ENCODE peak calls at places on chromosomes 7 and 10, in nine cellular contexts. S is AG04450, C is M059J, A is EL, H is T-helper 1 cell, F is GM03348, N is glutamatergic neuron, M is anterior cingulate cortex, L is neuronal stem cell. U is an unnamed sample.

GRCh38 chr10:73262105-73262730 is 9.8 kb upstream of the MRPS16 start:
- DNase-seq in S (peak; percentile 43), C (peak; percentile 91), A (peak; percentile 91), H (no peak), F (peak; percentile 43), N (no peak), M (no peak), L (no peak), U (no peak)

GRCh38 chr7:116786791-116787443 is 75.5 kb upstream of the CAPZA2 start:
- DNase-seq in S (no peak), C (peak; percentile 75), A (peak; percentile 50), H (no peak), F (no peak), N (no peak), M (no peak), L (peak; percentile 6), U (no peak)

GRCh38 chr7:121529003-121529402 is 132.9 kb upstream of the FAM3C start:
- DNase-seq in S (no peak), C (no peak), A (no peak), H (no peak), F (no peak), N (no peak), M (no peak), L (no peak), U (no peak)

GRCh38 chr10:62779487-62780248 is 24.9 kb upstream of the ADO start:
- DNase-seq in S (no peak), C (peak; percentile 18), A (peak; percentile 18), H (peak; percentile 80), F (peak; percentile 44), N (no peak), M (no peak), L (no peak), U (no peak)

GRCh38 chr10:98242823-98243222 is 25.2 kb downstream of the LOXL4 start:
- DNase-seq in S (no peak), C (no peak), A (peak; percentile 33), H (no peak), F (peak; percentile 37), N (no peak), M (no peak), L (no peak), U (no peak)

GRCh38 chr10:50409965-50410811 is 158.9 kb upstream of the ASAH2 start:
- DNase-seq in S (no peak), C (peak; percentile 49), A (no peak), H (no peak), F (peak; percentile 18), N (no peak), M (no peak), L (no peak), U (no peak)

GRCh38 chr7:35430547-35431153 is 176.8 kb upstream of the TBX20 start:
- DNase-seq in S (no peak), C (no peak), A (peak; percentile 34), H (no peak), F (no peak), N (no peak), M (no peak), L (no peak), U (no peak)

GRCh38 chr7:99752354-99752753 is 17.4 kb upstream of the CYP3A7 start:
- DNase-seq in S (no peak), C (no peak), A (no peak), H (no peak), F (no peak), N (no peak), M (no peak), L (no peak), U (no peak)

GRCh38 chr7:81234896-81235295 is 316.0 kb upstream of the SEMA3C start:
- DNase-seq in S (no peak), C (peak; percentile 7), A (no peak), H (no peak), F (no peak), N (no peak), M (no peak), L (no peak), U (no peak)

GRCh38 chr7:106840342-106840741 is 24.7 kb upstream of the PIK3CG start:
- DNase-seq in S (peak; percentile 26), C (peak; percentile 91), A (peak; percentile 84), H (no peak), F (peak; percentile 80), N (no peak), M (no peak), L (no peak), U (no peak)

GRCh38 chr7:94266278-94266677 is 128.4 kb upstream of the COL1A2 start:
- DNase-seq in S (no peak), C (no peak), A (no peak), H (no peak), F (peak; percentile 26), N (no peak), M (no peak), L (no peak), U (no peak)

GRCh38 chr7:47336178-47337020 is 245.5 kb downstream of the TNS3 start:
- DNase-seq in S (peak; percentile 48), C (peak; percentile 89), A (peak; percentile 52), H (no peak), F (peak; percentile 89), N (no peak), M (no peak), L (no peak), U (no peak)

GRCh38 chr10:14904316-14904732 is 25.7 kb downstream of the SUV39H2 start:
- DNase-seq in S (no peak), C (peak; percentile 26), A (peak; percentile 20), H (no peak), F (peak; percentile 53), N (no peak), M (no peak), L (no peak), U (no peak)

GRCh38 chr10:85864173-85864549 is 502.4 kb downstream of the GRID1 start:
- DNase-seq in S (no peak), C (no peak), A (no peak), H (no peak), F (no peak), N (no peak), M (no peak), L (no peak), U (no peak)

GRCh38 chr10:98664329-98665042 is 217.8 kb upstream of the HPS1 start:
- DNase-seq in S (no peak), C (peak; percentile 5), A (peak; percentile 30), H (peak; percentile 12), F (peak; percentile 20), N (peak; percentile 21), M (no peak), L (no peak), U (no peak)

GRCh38 chr7:128890306-128891109 is 20.0 kb downstream of the KCP start:
- DNase-seq in S (no peak), C (no peak), A (no peak), H (no peak), F (no peak), N (no peak), M (no peak), L (no peak), U (no peak)

GRCh38 chr10:49176310-49177268 is 11.6 kb downstream of the TMEM273 start:
- DNase-seq in S (no peak), C (no peak), A (no peak), H (no peak), F (no peak), N (peak; percentile 60), M (no peak), L (no peak), U (no peak)

GRCh38 chr10:61452655-61453641 is at the start of gene TMEM26:
- DNase-seq in S (no peak), C (peak; percentile 77), A (peak; percentile 65), H (no peak), F (peak; percentile 57), N (peak; percentile 59), M (no peak), L (peak; percentile 39), U (peak; percentile 33)

GRCh38 chr7:22481726-22482125 is 18.3 kb downstream of the STEAP1B start:
- DNase-seq in S (no peak), C (peak; percentile 59), A (peak; percentile 69), H (no peak), F (peak; percentile 45), N (no peak), M (no peak), L (no peak), U (no peak)

GRCh38 chr10:31320598-31321211 is 1.7 kb downstream of the ZEB1 start:
- DNase-seq in S (no peak), C (peak; percentile 42), A (peak; percentile 46), H (peak; percentile 10), F (peak; percentile 65), N (peak; percentile 66), M (no peak), L (peak; percentile 40), U (no peak)

GRCh38 chr7:38057829-38058228 is 120.2 kb upstream of the STARD3NL start:
- DNase-seq in S (no peak), C (peak; percentile 67), A (no peak), H (no peak), F (no peak), N (no peak), M (no peak), L (no peak), U (no peak)

GRCh38 chr10:116748041-116748440 is 5.7 kb upstream of the HSPA12A start:
- DNase-seq in S (no peak), C (peak; percentile 32), A (peak; percentile 58), H (no peak), F (peak; percentile 62), N (no peak), M (no peak), L (no peak), U (no peak)

GRCh38 chr10:30365278-30365677 is 16.2 kb upstream of the MTPAP start:
- DNase-seq in S (no peak), C (peak; percentile 62), A (no peak), H (no peak), F (no peak), N (no peak), M (no peak), L (no peak), U (no peak)

GRCh38 chr10:91681361-91682276 is 48.7 kb upstream of the PPP1R3C start:
- DNase-seq in S (no peak), C (peak; percentile 39), A (peak; percentile 37), H (no peak), F (no peak), N (no peak), M (no peak), L (no peak), U (no peak)

GRCh38 chr7:126203185-126203584 is 1049.6 kb downstream of the GRM8 start:
- DNase-seq in S (no peak), C (no peak), A (no peak), H (no peak), F (no peak), N (no peak), M (no peak), L (no peak), U (no peak)

GRCh38 chr10:116771101-116771705 is 28.8 kb upstream of the HSPA12A start:
- DNase-seq in S (peak; percentile 76), C (peak; percentile 56), A (peak; percentile 93), H (no peak), F (peak; percentile 96), N (no peak), M (no peak), L (no peak), U (no peak)

GRCh38 chr10:97069576-97070362 is 116.0 kb downstream of the SLIT1 start:
- DNase-seq in S (no peak), C (peak; percentile 55), A (peak; percentile 14), H (no peak), F (no peak), N (no peak), M (no peak), L (no peak), U (no peak)

GRCh38 chr7:45574521-45575500 is 643 bp downstream of the ADCY1 start:
- DNase-seq in S (no peak), C (peak; percentile 27), A (peak; percentile 45), H (no peak), F (peak; percentile 87), N (peak; percentile 78), M (no peak), L (peak; percentile 57), U (peak; percentile 46)

GRCh38 chr10:100878291-100878910 is 34.4 kb upstream of the SLF2 start:
- DNase-seq in S (peak; percentile 51), C (peak; percentile 76), A (peak; percentile 78), H (no peak), F (peak; percentile 89), N (peak; percentile 72), M (no peak), L (peak; percentile 75), U (peak; percentile 63)

GRCh38 chr7:40147371-40148246 is 12.8 kb downstream of the SUGCT start:
- DNase-seq in S (no peak), C (peak; percentile 71), A (peak; percentile 51), H (no peak), F (no peak), N (no peak), M (no peak), L (no peak), U (no peak)

GRCh38 chr7:88169717-88170320 is 50.0 kb downstream of the SRI start:
- DNase-seq in S (no peak), C (peak; percentile 16), A (peak; percentile 3), H (no peak), F (peak; percentile 25), N (no peak), M (no peak), L (no peak), U (no peak)